ENCODE peak calls at places on chromosome 15, in four cellular contexts. A is left lung, D is endothelial cell, E is brain microvascular endothelial cell. W is an unnamed sample.

GRCh38 chr15:66692808-66693596 is 9.0 kb upstream of the SMAD6 start:
- DNase-seq in E (no peak), A (no peak), D (no peak), W (peak; percentile 29)

GRCh38 chr15:20295238-20295811 is 246.3 kb downstream of the GOLGA6L6 start:
- DNase-seq in D (no peak), E (no peak), A (no peak), W (no peak)

GRCh38 chr15:69154684-69155083 is 5.8 kb upstream of the GLCE start:
- DNase-seq in A (no peak), D (no peak), E (peak; percentile 81), W (no peak)

GRCh38 chr15:76529911-76530310 is 193.3 kb downstream of the ISL2 start:
- DNase-seq in E (peak; percentile 12), D (no peak), A (no peak), W (no peak)

GRCh38 chr15:73284073-73284472 is 84.7 kb downstream of the HCN4 start:
- DNase-seq in A (no peak), E (no peak), D (no peak), W (no peak)

GRCh38 chr15:93072011-93072410 is 17.0 kb downstream of the RGMA start:
- DNase-seq in E (peak; percentile 19), D (no peak), A (no peak), W (no peak)

GRCh38 chr15:60859996-60860494 is 369.1 kb downstream of the RORA start:
- DNase-seq in A (no peak), D (no peak), E (no peak), W (no peak)

GRCh38 chr15:93694038-93694437 is 537.3 kb upstream of the MCTP2 start:
- DNase-seq in D (no peak), E (no peak), A (no peak), W (no peak)

GRCh38 chr15:65335278-65336055 is 31.0 kb downstream of the RNU5B-1 start:
- DNase-seq in A (no peak), D (no peak), E (no peak), W (no peak)

GRCh38 chr15:31461911-31462480 is 135.4 kb downstream of the KLF13 start:
- DNase-seq in D (no peak), A (no peak), E (no peak), W (no peak)

GRCh38 chr15:81296673-81297072 is 27.3 kb downstream of the STARD5 start:
- DNase-seq in D (peak; percentile 16), E (no peak), A (peak; percentile 84), W (peak; percentile 89)

GRCh38 chr15:92952451-92952850 is 52.3 kb downstream of the CHD2 start:
- DNase-seq in E (no peak), D (no peak), A (no peak), W (no peak)

GRCh38 chr15:83066761-83067637 is at the start of gene BTBD1:
- DNase-seq in D (peak; percentile 86), E (peak; percentile 90), A (peak; percentile 98), W (peak; percentile 95)

GRCh38 chr15:67358812-67359211 is 104.2 kb downstream of the IQCH start:
- DNase-seq in E (no peak), D (no peak), A (no peak), W (no peak)

GRCh38 chr15:63492541-63493077 is 11.8 kb upstream of the USP3 start:
- DNase-seq in E (no peak), D (no peak), A (no peak), W (no peak)

GRCh38 chr15:25883860-25884259 is 20.7 kb upstream of the ATP10A start:
- DNase-seq in D (no peak), E (peak; percentile 93), A (no peak), W (no peak)

GRCh38 chr15:52678468-52679231 is 538 bp downstream of the ATOSA start:
- DNase-seq in A (peak; percentile 91), D (peak; percentile 68), E (peak; percentile 44), W (peak; percentile 74)
- TF ChIP-seq CTCF in A (no peak), D (no peak), E (peak; percentile 32), W (no peak)

GRCh38 chr15:39786444-39787056 is 3.9 kb upstream of the FSIP1 start:
- DNase-seq in E (no peak), A (no peak), D (no peak), W (peak; percentile 26)
- TF ChIP-seq CTCF in E (peak; percentile 62), A (peak; percentile 49), D (peak; percentile 35), W (peak; percentile 42)

DNA sequence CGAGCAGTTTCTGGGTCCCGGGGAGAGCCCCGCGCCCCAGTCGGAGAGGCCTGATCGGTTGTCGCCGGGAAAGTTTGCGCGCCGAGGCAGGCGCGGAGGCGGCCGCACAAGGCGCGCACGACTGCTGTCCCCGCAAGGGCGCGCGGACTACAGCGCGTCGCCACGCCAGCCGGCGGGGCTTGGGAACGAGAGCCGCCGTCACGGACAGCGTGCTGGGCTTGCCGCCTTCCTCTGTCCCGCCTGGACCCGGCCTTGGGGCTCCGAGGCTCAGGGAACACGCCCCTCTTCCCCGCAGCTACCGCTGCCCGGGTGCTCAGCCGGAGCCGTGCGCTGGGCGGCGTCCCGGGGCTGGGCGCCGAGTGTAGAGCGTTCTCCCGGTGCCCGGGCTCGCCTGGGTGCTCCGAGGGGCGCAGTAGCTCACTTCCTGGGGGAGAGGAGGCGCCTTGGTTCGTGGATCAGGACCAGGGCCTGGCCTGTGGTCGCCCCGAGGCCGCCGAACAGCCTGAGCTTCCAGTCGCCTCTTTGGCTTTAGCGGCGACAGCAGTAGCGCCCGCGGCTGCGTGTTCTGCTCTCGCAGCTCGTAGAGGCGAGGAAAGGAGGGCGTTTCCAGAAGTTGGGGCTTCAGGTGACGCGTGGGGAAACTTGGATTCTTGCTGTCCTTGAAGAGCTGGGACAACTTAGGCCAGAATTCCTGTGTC is 226.6 kb upstream of the C2CD4B start:
- DNase-seq in A (peak; percentile 84), D (peak; percentile 43), E (no peak), W (peak; percentile 38)
- TF ChIP-seq CTCF in A (no peak), D (no peak), E (peak; percentile 36), W (no peak)

GRCh38 chr15:55318588-55319494 is at the start of the genes PIGB and PIGBOS1:
- DNase-seq in D (peak; percentile 79), A (peak; percentile 92), E (peak; percentile 84), W (peak; percentile 88)
- TF ChIP-seq CTCF in D (no peak), A (no peak), E (peak; percentile 15), W (no peak)

GRCh38 chr15:85477730-85478129 is 97.3 kb downstream of the AKAP13 start:
- DNase-seq in D (no peak), E (peak; percentile 83), A (no peak), W (peak; percentile 21)
- TF ChIP-seq CTCF in D (no peak), E (peak; percentile 58), A (no peak), W (no peak)

W was measured in activated CD8-positive, alpha-beta T cell treated with anti-CD3 and anti-CD28 coated beads for 36 hours.